ENCODE peak calls at places on chromosomes 4 and X, in nine cellular contexts. One of them, this sample, is unnamed.

GRCh38 chr4:61373901-61374611 is 173.9 kb downstream of the ADGRL3 start:
- DNase-seq in cardiac fibroblast: peak
- DNase-seq in heart right ventricle: no peak
- DNase-seq in neural crest cell: no peak
- DNase-seq in glutamatergic neuron: no peak
- DNase-seq in fibroblast of the aortic adventitia: peak
- DNase-seq in GM13976: no peak
- DNase-seq in lung: no peak
- DNase-seq in brain microvascular endothelial cell: peak
- DNase-seq in this sample: no peak

GRCh38 chr4:98706200-98706813 is 47.9 kb upstream of the TSPAN5 start:
- DNase-seq in cardiac fibroblast: no peak
- DNase-seq in heart right ventricle: no peak
- DNase-seq in neural crest cell: no peak
- DNase-seq in glutamatergic neuron: no peak
- DNase-seq in fibroblast of the aortic adventitia: no peak
- DNase-seq in GM13976: no peak
- DNase-seq in lung: no peak
- DNase-seq in brain microvascular endothelial cell: no peak
- DNase-seq in this sample: no peak

GRCh38 chr4:115923152-115923551 is 809.7 kb upstream of the NDST4 start:
- DNase-seq in cardiac fibroblast: no peak
- DNase-seq in heart right ventricle: no peak
- DNase-seq in neural crest cell: no peak
- DNase-seq in glutamatergic neuron: no peak
- DNase-seq in fibroblast of the aortic adventitia: no peak
- DNase-seq in GM13976: no peak
- DNase-seq in lung: no peak
- DNase-seq in brain microvascular endothelial cell: no peak
- DNase-seq in this sample: no peak

GRCh38 chr4:175560628-175561027 is 251.4 kb downstream of the GPM6A start:
- DNase-seq in cardiac fibroblast: peak
- DNase-seq in heart right ventricle: no peak
- DNase-seq in neural crest cell: no peak
- DNase-seq in glutamatergic neuron: no peak
- DNase-seq in fibroblast of the aortic adventitia: peak
- DNase-seq in GM13976: peak
- DNase-seq in lung: no peak
- DNase-seq in brain microvascular endothelial cell: peak
- DNase-seq in this sample: peak

GRCh38 chrX:107537815-107538214 is 88.4 kb downstream of the FRMPD3 start:
- DNase-seq in cardiac fibroblast: peak
- DNase-seq in heart right ventricle: peak
- DNase-seq in neural crest cell: peak
- DNase-seq in glutamatergic neuron: no peak
- DNase-seq in fibroblast of the aortic adventitia: peak
- DNase-seq in GM13976: peak
- DNase-seq in lung: no peak
- DNase-seq in brain microvascular endothelial cell: peak
- DNase-seq in this sample: no peak

GRCh38 chrX:7147978-7148824 is at the start of gene PUDP:
- DNase-seq in cardiac fibroblast: peak
- DNase-seq in heart right ventricle: peak
- DNase-seq in neural crest cell: peak
- DNase-seq in glutamatergic neuron: peak
- DNase-seq in fibroblast of the aortic adventitia: peak
- DNase-seq in GM13976: peak
- DNase-seq in lung: peak
- DNase-seq in brain microvascular endothelial cell: peak
- DNase-seq in this sample: peak

GRCh38 chr4:94766856-94767255 is 9.1 kb downstream of the BMPR1B start:
- DNase-seq in cardiac fibroblast: peak
- DNase-seq in heart right ventricle: no peak
- DNase-seq in neural crest cell: no peak
- DNase-seq in glutamatergic neuron: no peak
- DNase-seq in fibroblast of the aortic adventitia: peak
- DNase-seq in GM13976: no peak
- DNase-seq in lung: no peak
- DNase-seq in brain microvascular endothelial cell: peak
- DNase-seq in this sample: no peak

GRCh38 chr4:101033986-101034385 is 313.3 kb downstream of the PPP3CA start:
- DNase-seq in cardiac fibroblast: no peak
- DNase-seq in heart right ventricle: no peak
- DNase-seq in neural crest cell: no peak
- DNase-seq in glutamatergic neuron: no peak
- DNase-seq in fibroblast of the aortic adventitia: no peak
- DNase-seq in GM13976: no peak
- DNase-seq in lung: no peak
- DNase-seq in brain microvascular endothelial cell: no peak
- DNase-seq in this sample: no peak

GRCh38 chrX:74420194-74421035 is 878 bp upstream of the SLC16A2 start:
- DNase-seq in cardiac fibroblast: peak
- DNase-seq in heart right ventricle: peak
- DNase-seq in neural crest cell: peak
- DNase-seq in glutamatergic neuron: peak
- DNase-seq in fibroblast of the aortic adventitia: peak
- DNase-seq in GM13976: no peak
- DNase-seq in lung: peak
- DNase-seq in brain microvascular endothelial cell: peak
- DNase-seq in this sample: no peak

GRCh38 chr4:77881460-77882295 is 19.0 kb downstream of the MRPL1 start:
- DNase-seq in cardiac fibroblast: peak
- DNase-seq in heart right ventricle: no peak
- DNase-seq in neural crest cell: no peak
- DNase-seq in glutamatergic neuron: no peak
- DNase-seq in fibroblast of the aortic adventitia: no peak
- DNase-seq in GM13976: no peak
- DNase-seq in lung: no peak
- DNase-seq in brain microvascular endothelial cell: peak
- DNase-seq in this sample: no peak

GRCh38 chrX:134423606-134424005 is 36.4 kb upstream of the HPRT1 start:
- DNase-seq in cardiac fibroblast: peak
- DNase-seq in heart right ventricle: no peak
- DNase-seq in neural crest cell: no peak
- DNase-seq in glutamatergic neuron: no peak
- DNase-seq in fibroblast of the aortic adventitia: peak
- DNase-seq in GM13976: no peak
- DNase-seq in lung: no peak
- DNase-seq in brain microvascular endothelial cell: no peak
- DNase-seq in this sample: no peak

GRCh38 chr4:174592985-174593335 is 70.7 kb upstream of the HPGD start:
- DNase-seq in cardiac fibroblast: peak
- DNase-seq in heart right ventricle: no peak
- DNase-seq in neural crest cell: no peak
- DNase-seq in glutamatergic neuron: no peak
- DNase-seq in fibroblast of the aortic adventitia: peak
- DNase-seq in GM13976: no peak
- DNase-seq in lung: no peak
- DNase-seq in brain microvascular endothelial cell: peak
- DNase-seq in this sample: no peak

GRCh38 chr4:136713140-136713539 is 819.2 kb downstream of the PCDH18 start:
- DNase-seq in cardiac fibroblast: peak
- DNase-seq in heart right ventricle: no peak
- DNase-seq in neural crest cell: no peak
- DNase-seq in glutamatergic neuron: no peak
- DNase-seq in fibroblast of the aortic adventitia: peak
- DNase-seq in GM13976: peak
- DNase-seq in lung: no peak
- DNase-seq in brain microvascular endothelial cell: peak
- DNase-seq in this sample: peak

GRCh38 chr4:162957521-162958143 is 209.1 kb downstream of the NAF1 start:
- DNase-seq in cardiac fibroblast: no peak
- DNase-seq in heart right ventricle: no peak
- DNase-seq in neural crest cell: no peak
- DNase-seq in glutamatergic neuron: no peak
- DNase-seq in fibroblast of the aortic adventitia: no peak
- DNase-seq in GM13976: no peak
- DNase-seq in lung: no peak
- DNase-seq in brain microvascular endothelial cell: no peak
- DNase-seq in this sample: no peak

GRCh38 chr4:13056630-13057187 is 427.4 kb downstream of the RAB28 start:
- DNase-seq in cardiac fibroblast: no peak
- DNase-seq in heart right ventricle: no peak
- DNase-seq in neural crest cell: no peak
- DNase-seq in glutamatergic neuron: no peak
- DNase-seq in fibroblast of the aortic adventitia: no peak
- DNase-seq in GM13976: no peak
- DNase-seq in lung: no peak
- DNase-seq in brain microvascular endothelial cell: no peak
- DNase-seq in this sample: no peak

GRCh38 chr4:100462206-100462605 is 55.6 kb downstream of the EMCN start:
- DNase-seq in cardiac fibroblast: peak
- DNase-seq in heart right ventricle: no peak
- DNase-seq in neural crest cell: no peak
- DNase-seq in glutamatergic neuron: no peak
- DNase-seq in fibroblast of the aortic adventitia: peak
- DNase-seq in GM13976: no peak
- DNase-seq in lung: no peak
- DNase-seq in brain microvascular endothelial cell: no peak
- DNase-seq in this sample: no peak

DNA sequence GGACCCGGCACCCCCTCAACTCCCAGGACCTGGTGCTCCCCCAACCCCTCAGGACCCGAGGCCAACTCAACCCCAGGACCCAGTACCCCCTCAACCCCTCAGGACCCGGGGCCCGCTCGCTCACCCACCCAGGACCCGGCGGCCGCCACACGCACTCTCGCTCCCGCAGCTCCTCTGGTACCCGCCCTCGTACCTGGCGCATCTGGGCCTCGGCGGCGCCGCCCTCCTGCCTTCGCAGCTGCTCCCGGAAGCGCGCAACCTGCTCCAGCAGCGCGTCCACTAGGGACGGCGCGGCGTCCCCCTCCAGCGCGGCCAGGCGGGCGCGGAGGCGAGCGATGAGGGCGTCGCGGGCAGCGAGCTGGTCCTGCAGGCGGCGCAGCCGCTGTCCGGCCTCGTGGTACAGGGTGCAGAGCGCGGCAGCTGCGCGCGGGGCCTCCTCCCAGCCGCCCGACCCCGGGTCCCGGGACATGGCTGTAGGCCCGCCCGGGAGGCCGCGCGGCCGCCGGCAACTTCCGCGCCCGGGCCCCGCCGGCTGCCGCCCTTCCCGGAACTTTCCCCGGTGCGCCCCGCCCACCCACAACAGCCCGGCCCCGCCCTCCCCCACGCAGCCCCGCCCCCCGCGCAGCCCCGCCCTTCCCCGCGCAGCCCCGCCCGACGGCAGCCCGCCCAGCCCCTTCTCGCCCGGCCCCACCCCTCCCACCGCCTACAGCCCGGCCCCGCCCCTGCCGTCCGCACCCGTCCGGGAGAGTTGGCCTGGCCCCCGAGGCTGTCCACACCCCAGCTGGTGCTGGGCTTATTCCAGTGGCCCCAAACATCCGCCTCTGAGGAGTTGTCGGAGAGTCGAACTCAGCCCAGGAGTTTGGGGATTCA is at the start of gene TNIP2:
- DNase-seq in cardiac fibroblast: peak
- DNase-seq in heart right ventricle: peak
- DNase-seq in neural crest cell: peak
- DNase-seq in glutamatergic neuron: peak
- DNase-seq in fibroblast of the aortic adventitia: peak
- DNase-seq in GM13976: peak
- DNase-seq in lung: peak
- DNase-seq in brain microvascular endothelial cell: peak
- DNase-seq in this sample: peak
- TF ChIP-seq CTCF in cardiac fibroblast: peak
- TF ChIP-seq CTCF in heart right ventricle: peak
- TF ChIP-seq CTCF in neural crest cell: peak
- TF ChIP-seq CTCF in glutamatergic neuron: no peak
- TF ChIP-seq CTCF in fibroblast of the aortic adventitia: peak
- TF ChIP-seq CTCF in GM13976: peak
- TF ChIP-seq CTCF in lung: no peak
- TF ChIP-seq CTCF in brain microvascular endothelial cell: peak
- TF ChIP-seq CTCF in this sample: peak

GRCh38 chr4:24003476-24003875 is 113.6 kb upstream of the PPARGC1A start:
- DNase-seq in cardiac fibroblast: no peak
- DNase-seq in heart right ventricle: no peak
- DNase-seq in neural crest cell: no peak
- DNase-seq in glutamatergic neuron: no peak
- DNase-seq in fibroblast of the aortic adventitia: no peak
- DNase-seq in GM13976: no peak
- DNase-seq in lung: no peak
- DNase-seq in brain microvascular endothelial cell: no peak
- DNase-seq in this sample: no peak
- TF ChIP-seq CTCF in cardiac fibroblast: peak
- TF ChIP-seq CTCF in heart right ventricle: no peak
- TF ChIP-seq CTCF in neural crest cell: no peak
- TF ChIP-seq CTCF in glutamatergic neuron: no peak
- TF ChIP-seq CTCF in fibroblast of the aortic adventitia: no peak
- TF ChIP-seq CTCF in GM13976: no peak
- TF ChIP-seq CTCF in lung: no peak
- TF ChIP-seq CTCF in brain microvascular endothelial cell: peak
- TF ChIP-seq CTCF in this sample: no peak

DNA sequence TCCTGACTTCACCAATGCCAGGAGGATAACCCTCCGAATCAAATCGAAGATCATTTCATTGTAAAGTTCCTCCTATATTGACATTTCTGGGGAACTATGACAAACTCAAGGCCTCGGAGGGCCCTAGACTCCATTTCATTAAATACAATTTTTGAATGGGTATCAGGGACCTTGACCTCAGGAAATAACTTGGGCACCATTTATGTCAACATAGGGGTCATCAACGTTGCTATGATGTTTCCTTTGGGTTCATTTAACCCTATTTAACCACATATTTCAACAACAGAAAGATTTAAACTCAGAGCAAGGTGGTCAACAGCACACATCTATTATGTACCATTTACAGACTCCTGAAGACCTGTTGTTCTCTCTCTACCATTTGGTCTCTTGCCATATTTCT is 395.1 kb downstream of the TRIML1 start:
- DNase-seq in cardiac fibroblast: no peak
- DNase-seq in heart right ventricle: no peak
- DNase-seq in neural crest cell: no peak
- DNase-seq in glutamatergic neuron: no peak
- DNase-seq in fibroblast of the aortic adventitia: no peak
- DNase-seq in GM13976: no peak
- DNase-seq in lung: no peak
- DNase-seq in brain microvascular endothelial cell: no peak
- DNase-seq in this sample: no peak
- TF ChIP-seq CTCF in cardiac fibroblast: no peak
- TF ChIP-seq CTCF in heart right ventricle: no peak
- TF ChIP-seq CTCF in neural crest cell: no peak
- TF ChIP-seq CTCF in glutamatergic neuron: no peak
- TF ChIP-seq CTCF in fibroblast of the aortic adventitia: no peak
- TF ChIP-seq CTCF in GM13976: no peak
- TF ChIP-seq CTCF in lung: no peak
- TF ChIP-seq CTCF in brain microvascular endothelial cell: no peak
- TF ChIP-seq CTCF in this sample: no peak

GRCh38 chrX:136258951-136259350 is 7.8 kb upstream of the MAP7D3 start:
- DNase-seq in cardiac fibroblast: no peak
- DNase-seq in heart right ventricle: no peak
- DNase-seq in neural crest cell: no peak
- DNase-seq in glutamatergic neuron: no peak
- DNase-seq in fibroblast of the aortic adventitia: no peak
- DNase-seq in GM13976: no peak
- DNase-seq in lung: no peak
- DNase-seq in brain microvascular endothelial cell: no peak
- DNase-seq in this sample: no peak
- TF ChIP-seq CTCF in cardiac fibroblast: no peak
- TF ChIP-seq CTCF in heart right ventricle: no peak
- TF ChIP-seq CTCF in neural crest cell: no peak
- TF ChIP-seq CTCF in glutamatergic neuron: no peak
- TF ChIP-seq CTCF in fibroblast of the aortic adventitia: no peak
- TF ChIP-seq CTCF in GM13976: no peak
- TF ChIP-seq CTCF in lung: no peak
- TF ChIP-seq CTCF in brain microvascular endothelial cell: no peak
- TF ChIP-seq CTCF in this sample: no peak